ENCODE peak calls at places on chromosomes 1 and 21, in nine cellular contexts. J is uterus; O is brain microvascular endothelial cell; L is transverse colon; B is AG09309; D is ovary; Z is RWPE1; V is glomerular endothelial cell; F is effector memory CD4-positive, alpha-beta T cell. Y is an unnamed sample.

GRCh38 chr21:27631471-27631870 is 664.6 kb upstream of the ADAMTS5 start:
- DNase-seq in J (no peak), O (no peak), L (no peak), B (peak), D (no peak), Z (no peak), V (no peak), F (no peak), Y (no peak)

GRCh38 chr1:222777463-222777862 is 37.4 kb upstream of the DISP1 start:
- DNase-seq in J (no peak), O (no peak), L (no peak), B (no peak), D (no peak), Z (no peak), V (no peak), F (no peak), Y (no peak)

GRCh38 chr1:41835488-41835887 is 83.2 kb downstream of the HIVEP3 start:
- DNase-seq in J (no peak), O (no peak), L (no peak), B (no peak), D (no peak), Z (no peak), V (no peak), F (no peak), Y (no peak)

GRCh38 chr1:100277866-100278265 is 11.8 kb downstream of the RTCA start:
- DNase-seq in J (no peak), O (no peak), L (no peak), B (no peak), D (no peak), Z (no peak), V (no peak), F (no peak), Y (no peak)

GRCh38 chr1:19504796-19505693 is 19.7 kb upstream of the CAPZB start:
- DNase-seq in J (peak), O (peak), L (no peak), B (no peak), D (peak), Z (no peak), V (peak), F (no peak), Y (peak)

GRCh38 chr1:31809698-31810097 is 6.1 kb downstream of the SPOCD1 start:
- DNase-seq in J (no peak), O (no peak), L (no peak), B (no peak), D (no peak), Z (no peak), V (no peak), F (no peak), Y (no peak)

GRCh38 chr1:17632541-17633193 is 93.2 kb downstream of the ARHGEF10L start:
- DNase-seq in J (no peak), O (peak), L (no peak), B (no peak), D (no peak), Z (no peak), V (no peak), F (no peak), Y (no peak)

GRCh38 chr21:21213297-21213696 is 215.1 kb downstream of the NCAM2 start:
- DNase-seq in J (no peak), O (no peak), L (no peak), B (no peak), D (no peak), Z (no peak), V (no peak), F (no peak), Y (no peak)

GRCh38 chr1:47690341-47691244 is 252.7 kb downstream of the FOXD2 start:
- DNase-seq in J (no peak), O (no peak), L (no peak), B (no peak), D (no peak), Z (no peak), V (no peak), F (no peak), Y (no peak)

GRCh38 chr1:203771901-203772301 is 6.9 kb downstream of the LAX1 start:
- DNase-seq in J (peak), O (peak), L (no peak), B (no peak), D (no peak), Z (no peak), V (no peak), F (no peak), Y (no peak)

GRCh38 chr21:26130249-26130896 is 40.2 kb downstream of the APP start:
- DNase-seq in J (no peak), O (peak), L (no peak), B (no peak), D (no peak), Z (peak), V (no peak), F (no peak), Y (no peak)

GRCh38 chr1:7450772-7451171 is 320.3 kb upstream of the VAMP3 start:
- DNase-seq in J (no peak), O (no peak), L (no peak), B (no peak), D (no peak), Z (no peak), V (no peak), F (no peak), Y (no peak)

GRCh38 chr1:108719253-108719652 is 6.5 kb downstream of the FNDC7 start:
- DNase-seq in J (no peak), O (peak), L (no peak), B (no peak), D (no peak), Z (no peak), V (no peak), F (no peak), Y (no peak)

GRCh38 chr1:221470000-221470698 is 271.7 kb downstream of the DUSP10 start:
- DNase-seq in J (no peak), O (no peak), L (no peak), B (no peak), D (no peak), Z (no peak), V (no peak), F (no peak), Y (no peak)

GRCh38 chr1:191671236-191671635 is 487.0 kb upstream of the RGS18 start:
- DNase-seq in J (no peak), O (peak), L (no peak), B (no peak), D (no peak), Z (no peak), V (no peak), F (no peak), Y (no peak)